ENCODE peak calls at places on chromosomes 16 and 17, in five cellular contexts. One of them, this sample, is unnamed.

GRCh38 chr16:878071-878784 is 77.7 kb upstream of the GNG13 start:
- DNase-seq in ascending aorta: no peak
- DNase-seq in heart right ventricle: no peak
- DNase-seq in nephron progenitor cell: peak; percentile 57
- DNase-seq in RWPE1: no peak
- DNase-seq in this sample: peak; percentile 44

GRCh38 chr16:53952215-53953208 is 248.6 kb downstream of the FTO start:
- DNase-seq in ascending aorta: no peak
- DNase-seq in heart right ventricle: no peak
- DNase-seq in nephron progenitor cell: no peak
- DNase-seq in RWPE1: no peak
- DNase-seq in this sample: no peak

GRCh38 chr16:89094252-89094901 is 725 bp downstream of the ACSF3 start:
- DNase-seq in ascending aorta: no peak
- DNase-seq in heart right ventricle: no peak
- DNase-seq in nephron progenitor cell: no peak
- DNase-seq in RWPE1: peak; percentile 54
- DNase-seq in this sample: no peak

GRCh38 chr16:20898938-20899502 is 1.1 kb downstream of the DCUN1D3 start:
- DNase-seq in ascending aorta: no peak
- DNase-seq in heart right ventricle: no peak
- DNase-seq in nephron progenitor cell: no peak
- DNase-seq in RWPE1: no peak
- DNase-seq in this sample: no peak

GRCh38 chr17:17424552-17424951 is 52.2 kb upstream of the MED9 start:
- DNase-seq in ascending aorta: no peak
- DNase-seq in heart right ventricle: no peak
- DNase-seq in nephron progenitor cell: no peak
- DNase-seq in RWPE1: no peak
- DNase-seq in this sample: no peak

GRCh38 chr17:1054656-1055055 is 57.7 kb downstream of the TIMM22 start:
- DNase-seq in ascending aorta: no peak
- DNase-seq in heart right ventricle: no peak
- DNase-seq in nephron progenitor cell: no peak
- DNase-seq in RWPE1: no peak
- DNase-seq in this sample: no peak

GRCh38 chr17:5373112-5373511 is 46.4 kb downstream of the NUP88 start:
- DNase-seq in ascending aorta: no peak
- DNase-seq in heart right ventricle: no peak
- DNase-seq in nephron progenitor cell: no peak
- DNase-seq in RWPE1: no peak
- DNase-seq in this sample: no peak

GRCh38 chr16:78505544-78506371 is 406.3 kb downstream of the WWOX start:
- DNase-seq in ascending aorta: no peak
- DNase-seq in heart right ventricle: peak; percentile 77
- DNase-seq in nephron progenitor cell: no peak
- DNase-seq in RWPE1: no peak
- DNase-seq in this sample: no peak

GRCh38 chr16:89828870-89829629 is 775 bp downstream of the SPIRE2 start:
- DNase-seq in ascending aorta: no peak
- DNase-seq in heart right ventricle: no peak
- DNase-seq in nephron progenitor cell: no peak
- DNase-seq in RWPE1: no peak
- DNase-seq in this sample: no peak

GRCh38 chr17:17119106-17119505 is 76.8 kb downstream of the MPRIP start:
- DNase-seq in ascending aorta: no peak
- DNase-seq in heart right ventricle: peak; percentile 68
- DNase-seq in nephron progenitor cell: no peak
- DNase-seq in RWPE1: no peak
- DNase-seq in this sample: no peak

GRCh38 chr17:27466748-27467375 is 10.6 kb downstream of the KSR1 start:
- DNase-seq in ascending aorta: no peak
- DNase-seq in heart right ventricle: peak; percentile 28
- DNase-seq in nephron progenitor cell: no peak
- DNase-seq in RWPE1: no peak
- DNase-seq in this sample: peak; percentile 74

GRCh38 chr17:64534187-64534586 is 27.4 kb downstream of the CEP95 start:
- DNase-seq in ascending aorta: no peak
- DNase-seq in heart right ventricle: no peak
- DNase-seq in nephron progenitor cell: no peak
- DNase-seq in RWPE1: no peak
- DNase-seq in this sample: no peak

GRCh38 chr16:50602126-50602525 is 53.9 kb downstream of the NKD1 start:
- DNase-seq in ascending aorta: no peak
- DNase-seq in heart right ventricle: no peak
- DNase-seq in nephron progenitor cell: no peak
- DNase-seq in RWPE1: no peak
- DNase-seq in this sample: no peak

GRCh38 chr16:84819644-84820304 is at the start of gene CRISPLD2:
- DNase-seq in ascending aorta: peak; percentile 64
- DNase-seq in heart right ventricle: peak; percentile 91
- DNase-seq in nephron progenitor cell: peak; percentile 100
- DNase-seq in RWPE1: peak; percentile 91
- DNase-seq in this sample: peak; percentile 94

GRCh38 chr17:22277595-22277994 is 585.3 kb downstream of the KCNJ18 start:
- DNase-seq in ascending aorta: no peak
- DNase-seq in heart right ventricle: no peak
- DNase-seq in nephron progenitor cell: no peak
- DNase-seq in RWPE1: no peak
- DNase-seq in this sample: no peak

GRCh38 chr16:84955427-84955826 is 55.9 kb downstream of the ZDHHC7 start:
- DNase-seq in ascending aorta: no peak
- DNase-seq in heart right ventricle: no peak
- DNase-seq in nephron progenitor cell: no peak
- DNase-seq in RWPE1: no peak
- DNase-seq in this sample: no peak

GRCh38 chr16:28597692-28598261 is 927 bp upstream of the SULT1A2 start:
- DNase-seq in ascending aorta: no peak
- DNase-seq in heart right ventricle: no peak
- DNase-seq in nephron progenitor cell: peak; percentile 28
- DNase-seq in RWPE1: no peak
- DNase-seq in this sample: no peak

GRCh38 chr17:20095366-20096080 is 86.4 kb downstream of the SPECC1 start:
- DNase-seq in ascending aorta: no peak
- DNase-seq in heart right ventricle: peak; percentile 82
- DNase-seq in nephron progenitor cell: peak; percentile 49
- DNase-seq in RWPE1: peak; percentile 17
- DNase-seq in this sample: no peak

GRCh38 chr17:56978441-56979090 is 635 bp downstream of the SCPEP1 start:
- DNase-seq in ascending aorta: no peak
- DNase-seq in heart right ventricle: no peak
- DNase-seq in nephron progenitor cell: no peak
- DNase-seq in RWPE1: no peak
- DNase-seq in this sample: no peak

GRCh38 chr17:14299261-14300093 is 1.4 kb upstream of the HS3ST3B1 start:
- DNase-seq in ascending aorta: no peak
- DNase-seq in heart right ventricle: no peak
- DNase-seq in nephron progenitor cell: peak; percentile 78
- DNase-seq in RWPE1: no peak
- DNase-seq in this sample: peak; percentile 55

GRCh38 chr16:76800196-76800595 is 390.8 kb upstream of the MON1B start:
- DNase-seq in ascending aorta: no peak
- DNase-seq in heart right ventricle: no peak
- DNase-seq in nephron progenitor cell: no peak
- DNase-seq in RWPE1: no peak
- DNase-seq in this sample: no peak

GRCh38 chr17:45131616-45132301 is 556 bp downstream of the PLCD3 start:
- DNase-seq in ascending aorta: no peak
- DNase-seq in heart right ventricle: peak; percentile 53
- DNase-seq in nephron progenitor cell: peak; percentile 87
- DNase-seq in RWPE1: no peak
- DNase-seq in this sample: no peak

GRCh38 chr16:11053916-11054460 is 109.6 kb downstream of the CLEC16A start:
- DNase-seq in ascending aorta: no peak
- DNase-seq in heart right ventricle: no peak
- DNase-seq in nephron progenitor cell: no peak
- DNase-seq in RWPE1: no peak
- DNase-seq in this sample: no peak

GRCh38 chr17:59366040-59366757 is 34.7 kb downstream of the YPEL2 start:
- DNase-seq in ascending aorta: no peak
- DNase-seq in heart right ventricle: no peak
- DNase-seq in nephron progenitor cell: peak; percentile 39
- DNase-seq in RWPE1: no peak
- DNase-seq in this sample: peak; percentile 57

GRCh38 chr17:73750975-73751374 is 106.7 kb upstream of the SDK2 start:
- DNase-seq in ascending aorta: no peak
- DNase-seq in heart right ventricle: no peak
- DNase-seq in nephron progenitor cell: no peak
- DNase-seq in RWPE1: no peak
- DNase-seq in this sample: no peak

GRCh38 chr17:60392845-60393702 is 1.1 kb upstream of the USP32 start:
- DNase-seq in ascending aorta: no peak
- DNase-seq in heart right ventricle: peak; percentile 41
- DNase-seq in nephron progenitor cell: no peak
- DNase-seq in RWPE1: peak; percentile 21
- DNase-seq in this sample: no peak

GRCh38 chr16:56936950-56937349 is 5.0 kb downstream of the HERPUD1 start:
- DNase-seq in ascending aorta: no peak
- DNase-seq in heart right ventricle: no peak
- DNase-seq in nephron progenitor cell: no peak
- DNase-seq in RWPE1: no peak
- DNase-seq in this sample: no peak

GRCh38 chr16:82643936-82644630 is 17.3 kb downstream of the CDH13 start:
- DNase-seq in ascending aorta: no peak
- DNase-seq in heart right ventricle: no peak
- DNase-seq in nephron progenitor cell: no peak
- DNase-seq in RWPE1: no peak
- DNase-seq in this sample: no peak

GRCh38 chr16:88413231-88413630 is 30.5 kb downstream of the ZNF469 start:
- DNase-seq in ascending aorta: no peak
- DNase-seq in heart right ventricle: no peak
- DNase-seq in nephron progenitor cell: no peak
- DNase-seq in RWPE1: no peak
- DNase-seq in this sample: no peak

GRCh38 chr17:62987136-62987535 is 21.1 kb downstream of the TANC2 start:
- DNase-seq in ascending aorta: no peak
- DNase-seq in heart right ventricle: no peak
- DNase-seq in nephron progenitor cell: peak; percentile 6
- DNase-seq in RWPE1: no peak
- DNase-seq in this sample: no peak
- TF ChIP-seq CTCF in ascending aorta: no peak
- TF ChIP-seq CTCF in heart right ventricle: no peak
- TF ChIP-seq CTCF in nephron progenitor cell: no peak
- TF ChIP-seq CTCF in RWPE1: no peak
- TF ChIP-seq CTCF in this sample: peak; percentile 28

GRCh38 chr17:50355701-50356341 is 9.9 kb downstream of the XYLT2 start:
- DNase-seq in ascending aorta: no peak
- DNase-seq in heart right ventricle: no peak
- DNase-seq in nephron progenitor cell: no peak
- DNase-seq in RWPE1: no peak
- DNase-seq in this sample: no peak
- TF ChIP-seq CTCF in ascending aorta: no peak
- TF ChIP-seq CTCF in heart right ventricle: no peak
- TF ChIP-seq CTCF in nephron progenitor cell: no peak
- TF ChIP-seq CTCF in RWPE1: no peak
- TF ChIP-seq CTCF in this sample: no peak

GRCh38 chr17:11389583-11389982 is 148.6 kb downstream of the SHISA6 start:
- DNase-seq in ascending aorta: no peak
- DNase-seq in heart right ventricle: no peak
- DNase-seq in nephron progenitor cell: no peak
- DNase-seq in RWPE1: no peak
- DNase-seq in this sample: no peak

GRCh38 chr17:11388061-11388460 is 147.0 kb downstream of the SHISA6 start:
- DNase-seq in ascending aorta: no peak
- DNase-seq in heart right ventricle: no peak
- DNase-seq in nephron progenitor cell: no peak
- DNase-seq in RWPE1: no peak
- DNase-seq in this sample: no peak

GRCh38 chr17:11391134-11391533 is 150.1 kb downstream of the SHISA6 start:
- DNase-seq in ascending aorta: no peak
- DNase-seq in heart right ventricle: no peak
- DNase-seq in nephron progenitor cell: no peak
- DNase-seq in RWPE1: no peak
- DNase-seq in this sample: no peak
- TF ChIP-seq CTCF in ascending aorta: no peak
- TF ChIP-seq CTCF in heart right ventricle: no peak
- TF ChIP-seq CTCF in nephron progenitor cell: no peak
- TF ChIP-seq CTCF in RWPE1: no peak
- TF ChIP-seq CTCF in this sample: no peak

GRCh38 chr16:72064361-72064894 is 1.4 kb downstream of the HPR start:
- DNase-seq in ascending aorta: no peak
- DNase-seq in heart right ventricle: no peak
- DNase-seq in nephron progenitor cell: no peak
- DNase-seq in RWPE1: no peak
- DNase-seq in this sample: no peak

GRCh38 chr16:72072514-72073342 is 9.7 kb downstream of the HPR start:
- DNase-seq in ascending aorta: no peak
- DNase-seq in heart right ventricle: peak; percentile 38
- DNase-seq in nephron progenitor cell: no peak
- DNase-seq in RWPE1: no peak
- DNase-seq in this sample: no peak

GRCh38 chr16:72068930-72069329 is 5.9 kb downstream of the HPR start:
- DNase-seq in ascending aorta: no peak
- DNase-seq in heart right ventricle: no peak
- DNase-seq in nephron progenitor cell: no peak
- DNase-seq in RWPE1: no peak
- DNase-seq in this sample: no peak

GRCh38 chr16:72061564-72061963 is 1.5 kb upstream of the HPR start:
- DNase-seq in ascending aorta: no peak
- DNase-seq in heart right ventricle: no peak
- DNase-seq in nephron progenitor cell: no peak
- DNase-seq in RWPE1: no peak
- DNase-seq in this sample: no peak

DNA sequence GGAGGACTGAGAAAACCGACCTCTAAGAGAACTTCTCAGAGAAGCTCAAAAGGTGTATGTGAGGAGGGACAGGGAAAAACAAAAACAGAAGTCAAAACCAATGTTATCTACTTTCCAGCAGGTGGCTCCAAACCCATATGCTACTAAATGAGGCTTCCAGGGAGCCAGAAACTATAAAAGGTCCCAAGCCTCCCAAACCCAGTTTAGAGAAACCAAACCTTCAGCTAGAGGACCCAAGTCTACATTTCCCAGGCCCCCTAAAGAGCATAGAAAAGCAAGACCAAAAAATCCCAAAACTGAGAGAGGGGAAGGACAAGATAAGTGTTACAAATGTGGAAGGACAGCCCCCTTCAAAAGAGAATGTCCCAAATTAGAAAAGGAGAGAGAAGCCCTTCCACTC is 3.7 kb downstream of the HPR start:
- DNase-seq in ascending aorta: no peak
- DNase-seq in heart right ventricle: peak; percentile 16
- DNase-seq in nephron progenitor cell: no peak
- DNase-seq in RWPE1: peak; percentile 36
- DNase-seq in this sample: no peak
- TF ChIP-seq CTCF in ascending aorta: no peak
- TF ChIP-seq CTCF in heart right ventricle: peak; percentile 69
- TF ChIP-seq CTCF in nephron progenitor cell: peak; percentile 49
- TF ChIP-seq CTCF in RWPE1: peak; percentile 67
- TF ChIP-seq CTCF in this sample: peak; percentile 64

This sample was measured in CD14-positive monocyte.